ENCODE peak calls at places on chromosomes 11 and 22, in six cellular contexts. X is stimulated activated CD8-positive, alpha-beta memory T cell treated with anti-CD3 and anti-CD28 coated beads, Interleukin-12 subunit alpha, Interleukin-12 subunit beta, amount 100 ng/mL, for 4 hours; Q is A172; W is ELR; M is nucleus accumbens; T is heart right ventricle. K is an unnamed sample.

GRCh38 chr11:1740786-1741530 is 9.4 kb downstream of the IFITM10 start:
- DNase-seq in X (no peak), Q (no peak), W (no peak), M (no peak), T (no peak), K (no peak)

GRCh38 chr11:109432105-109432504 is 10.1 kb downstream of the C11orf87 start:
- DNase-seq in X (no peak), Q (no peak), W (peak), M (no peak), T (no peak), K (no peak)

GRCh38 chr22:38214248-38215056 is 12.7 kb downstream of the MAFF start:
- DNase-seq in X (peak), Q (no peak), W (peak), M (peak), T (peak), K (peak)

GRCh38 chr11:69180726-69181125 is 25.0 kb downstream of the SMIM38 start:
- DNase-seq in X (no peak), Q (no peak), W (no peak), M (no peak), T (no peak), K (no peak)

GRCh38 chr11:108093128-108093904 is 28.1 kb upstream of the ACAT1 start:
- DNase-seq in X (no peak), Q (no peak), W (peak), M (no peak), T (no peak), K (no peak)

GRCh38 chr11:16098827-16099226 is 257.5 kb downstream of the SOX6 start:
- DNase-seq in X (no peak), Q (no peak), W (no peak), M (no peak), T (no peak), K (no peak)

GRCh38 chr22:26487996-26488395 is 4.3 kb downstream of the SRRD start:
- DNase-seq in X (no peak), Q (no peak), W (no peak), M (no peak), T (no peak), K (no peak)

GRCh38 chr11:1499899-1500298 is 13.3 kb upstream of the MOB2 start:
- DNase-seq in X (no peak), Q (no peak), W (no peak), M (no peak), T (no peak), K (peak)

GRCh38 chr11:111665779-111666178 is 63.5 kb downstream of the SIK2 start:
- DNase-seq in X (no peak), Q (peak), W (peak), M (no peak), T (no peak), K (no peak)